ENCODE peak calls at places on chromosomes 7 and 10, in eight cellular contexts. L, W, G, A, P, O, B and C are unnamed samples. For H3K4me1, the result is how much of the 10 kb centered on the place peaks cover.

GRCh38 chr7:84145892-84146291 is 48.7 kb downstream of the SEMA3A start:
- DNase-seq in P (no peak), L (no peak), B (no peak), W (no peak), A (no peak), G (no peak), O (no peak), C (no peak)

GRCh38 chr10:77144664-77145063 is 492.9 kb downstream of the KCNMA1 start:
- DNase-seq in G (no peak), B (no peak), A (no peak), W (no peak), L (no peak), P (no peak), O (no peak), C (no peak)

GRCh38 chr7:142438235-142438922 is 180.5 kb upstream of the PRSS58 start:
- DNase-seq in G (peak), L (peak), B (no peak), A (peak), W (peak), P (no peak), O (no peak), C (no peak)

GRCh38 chr7:32500922-32501341 is 5.6 kb downstream of the AVL9 start:
- DNase-seq in P (no peak), G (no peak), L (peak), A (no peak), W (no peak), O (no peak), B (no peak), C (no peak)

GRCh38 chr10:78688945-78689935 is 379.5 kb upstream of the ZMIZ1 start:
- DNase-seq in P (no peak), W (peak), A (no peak), B (no peak), L (no peak), O (peak), G (no peak), C (no peak)

GRCh38 chr7:79176859-79177477 is 276.5 kb downstream of the MAGI2 start:
- DNase-seq in G (no peak), L (peak), A (no peak), O (no peak), P (no peak), W (peak), B (no peak), C (peak)

GRCh38 chr10:24483701-24484100 is 240.0 kb downstream of the ARHGAP21 start:
- DNase-seq in W (peak), A (no peak), B (no peak), O (no peak), P (peak), G (peak), L (no peak), C (peak)

GRCh38 chr10:28616514-28616913 is 60.8 kb upstream of the BAMBI start:
- DNase-seq in G (no peak), P (no peak), W (no peak), O (no peak), A (no peak), B (no peak), L (no peak), C (no peak)

GRCh38 chr7:77887567-77887966 is 89.0 kb downstream of the PHTF2 start:
- DNase-seq in L (peak), A (no peak), G (no peak), W (no peak), O (no peak), B (no peak), P (no peak), C (no peak)

GRCh38 chr10:128125416-128125943 is 743 bp downstream of the MKI67 start:
- DNase-seq in G (peak), A (peak), B (peak), W (no peak), L (peak), P (no peak), O (no peak), C (no peak)

GRCh38 chr10:79346388-79347225 is 662 bp upstream of the PPIF start:
- DNase-seq in A (peak), P (no peak), O (peak), L (no peak), G (no peak), B (peak), W (peak), C (no peak)

GRCh38 chr10:114767101-114767588 is 54.4 kb upstream of the FHIP2A start:
- DNase-seq in B (no peak), P (no peak), L (peak), W (no peak), A (no peak), O (no peak), G (no peak), C (no peak)

GRCh38 chr10:71774916-71775702 is 1.8 kb upstream of the VSIR start:
- DNase-seq in W (no peak), L (no peak), B (peak), A (no peak), G (peak), P (no peak), O (no peak), C (no peak)

GRCh38 chr7:83936056-83936703 is 258.4 kb downstream of the SEMA3A start:
- DNase-seq in A (peak), G (peak), W (peak), B (no peak), P (peak), O (peak), L (peak), C (peak)

GRCh38 chr10:21526184-21526951 is 886 bp upstream of the SKIDA1 start:
- DNase-seq in P (peak), W (peak), A (peak), G (peak), B (peak), O (peak), L (peak), C (peak)

GRCh38 chr7:105841866-105842265 is 34.5 kb downstream of the ATXN7L1 start:
- DNase-seq in O (no peak), A (no peak), G (no peak), W (no peak), P (no peak), L (no peak), B (no peak), C (peak)

GRCh38 chr10:29007748-29008610 is 280.9 kb upstream of the LYZL1 start:
- DNase-seq in P (no peak), L (no peak), W (no peak), G (no peak), A (peak), B (no peak), O (no peak), C (no peak)

GRCh38 chr7:66664590-66665293 is 36.1 kb downstream of the KCTD7 start:
- DNase-seq in L (no peak), A (peak), P (no peak), O (no peak), W (peak), B (peak), G (no peak), C (no peak)

GRCh38 chr10:113959383-113959760 is 84.3 kb upstream of the ADRB1 start:
- DNase-seq in L (no peak), B (no peak), G (peak), P (no peak), W (no peak), A (no peak), O (no peak), C (peak)

GRCh38 chr10:23657677-23658076 is 218.8 kb downstream of the OTUD1 start:
- DNase-seq in W (no peak), A (no peak), G (no peak), L (no peak), P (no peak), O (no peak), B (no peak), C (no peak)

GRCh38 chr7:27751888-27752660 is 12.1 kb downstream of the TAX1BP1 start:
- DNase-seq in O (no peak), G (no peak), A (no peak), W (no peak), B (no peak), L (no peak), P (no peak), C (no peak)
- H3K4me1 ChIP-seq in O (under half), G (under half), A (under half), W (under half), B (under half), L (under half), P (under half), C (under half)

GRCh38 chr7:42431873-42432272 is 194.9 kb upstream of the GLI3 start:
- DNase-seq in L (no peak), A (no peak), W (no peak), G (no peak), B (no peak), O (no peak), P (no peak), C (no peak)
- TF ChIP-seq POLR2AphosphoS5 in L (no peak), A (no peak), W (no peak), G (no peak), B (no peak), O (no peak), P (no peak), C (no peak)

GRCh38 chr7:25843467-25843866 is 308.5 kb upstream of the NFE2L3 start:
- DNase-seq in W (no peak), L (no peak), O (no peak), A (no peak), B (no peak), G (no peak), P (no peak), C (no peak)
- TF ChIP-seq CTCF in W (peak), L (no peak), O (no peak), A (peak), B (no peak), G (no peak), P (no peak), C (no peak)

DNA sequence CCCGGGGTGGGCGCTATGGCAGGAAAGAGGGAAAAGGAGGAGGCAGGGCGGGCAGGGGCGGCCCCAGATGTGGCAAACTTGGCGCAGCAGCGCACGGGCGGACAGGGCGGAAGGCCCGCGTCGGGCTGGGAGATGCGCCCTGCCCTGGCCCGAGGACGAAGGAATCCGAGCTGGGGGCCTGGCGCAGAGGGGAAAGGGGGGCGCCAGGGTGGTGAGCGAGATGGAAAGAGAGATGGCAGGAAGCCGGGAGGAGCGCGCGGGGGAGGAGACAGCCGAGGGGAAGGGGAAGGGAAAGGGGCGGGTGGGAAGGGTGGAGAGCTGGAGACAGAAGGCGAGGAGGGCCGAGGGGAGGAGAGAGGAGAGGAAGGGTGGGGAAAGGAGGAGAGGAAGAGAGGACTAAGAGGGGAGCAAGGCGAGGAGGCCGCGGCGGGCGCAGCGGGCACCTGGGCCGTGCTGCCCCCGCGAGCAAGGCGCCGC is at the start of gene MARVELD1:
- DNase-seq in W (peak), G (peak), O (peak), B (no peak), P (peak), L (peak), A (peak), C (peak)
- H3K4me1 ChIP-seq in W (under half), G (half or more), O (half or more), B (under half), P (half or more), L (under half), A (under half), C (under half)

GRCh38 chr7:55128693-55129394 is 110.0 kb downstream of the EGFR start:
- DNase-seq in O (peak), B (no peak), G (no peak), P (peak), L (no peak), A (no peak), W (no peak), C (no peak)
- TF ChIP-seq POLR2AphosphoS5 in O (no peak), B (no peak), G (no peak), P (peak), L (no peak), A (no peak), W (no peak), C (no peak)

GRCh38 chr7:26553128-26553527 is 261.5 kb downstream of the SNX10 start:
- DNase-seq in L (no peak), O (no peak), B (no peak), P (no peak), G (no peak), W (no peak), A (no peak), C (no peak)

GRCh38 chr7:26551740-26552139 is 260.1 kb downstream of the SNX10 start:
- DNase-seq in W (no peak), O (no peak), P (no peak), L (no peak), G (no peak), B (no peak), A (no peak), C (no peak)

GRCh38 chr7:26550492-26550891 is 258.8 kb downstream of the SNX10 start:
- DNase-seq in P (no peak), L (no peak), A (no peak), G (no peak), O (no peak), B (no peak), W (no peak), C (no peak)

GRCh38 chr7:26555971-26556830 is 264.5 kb downstream of the SNX10 start:
- DNase-seq in W (no peak), P (no peak), G (no peak), O (no peak), A (no peak), L (no peak), B (no peak), C (no peak)

GRCh38 chr7:26553582-26553981 is 261.9 kb downstream of the SNX10 start:
- DNase-seq in L (no peak), B (no peak), P (no peak), A (no peak), G (no peak), W (no peak), O (no peak), C (no peak)
- TF ChIP-seq CTCF in L (no peak), B (no peak), P (no peak), A (no peak), G (no peak), W (no peak), O (no peak), C (no peak)

GRCh38 chr10:133258066-133258817 is 18.4 kb downstream of the ADAM8 start:
- DNase-seq in L (no peak), B (peak), W (no peak), G (peak), A (no peak), O (no peak), P (no peak), C (peak)
- H3K4me1 ChIP-seq in L (under half), B (under half), W (under half), G (under half), A (half or more), O (under half), P (half or more), C (under half)

GRCh38 chr10:17396004-17396403 is 58.4 kb downstream of the ST8SIA6 start:
- DNase-seq in L (no peak), O (no peak), B (no peak), A (no peak), G (no peak), P (no peak), W (no peak), C (no peak)
- TF ChIP-seq POLR2AphosphoS5 in L (no peak), O (no peak), B (no peak), A (no peak), G (no peak), P (no peak), W (no peak), C (no peak)

DNA sequence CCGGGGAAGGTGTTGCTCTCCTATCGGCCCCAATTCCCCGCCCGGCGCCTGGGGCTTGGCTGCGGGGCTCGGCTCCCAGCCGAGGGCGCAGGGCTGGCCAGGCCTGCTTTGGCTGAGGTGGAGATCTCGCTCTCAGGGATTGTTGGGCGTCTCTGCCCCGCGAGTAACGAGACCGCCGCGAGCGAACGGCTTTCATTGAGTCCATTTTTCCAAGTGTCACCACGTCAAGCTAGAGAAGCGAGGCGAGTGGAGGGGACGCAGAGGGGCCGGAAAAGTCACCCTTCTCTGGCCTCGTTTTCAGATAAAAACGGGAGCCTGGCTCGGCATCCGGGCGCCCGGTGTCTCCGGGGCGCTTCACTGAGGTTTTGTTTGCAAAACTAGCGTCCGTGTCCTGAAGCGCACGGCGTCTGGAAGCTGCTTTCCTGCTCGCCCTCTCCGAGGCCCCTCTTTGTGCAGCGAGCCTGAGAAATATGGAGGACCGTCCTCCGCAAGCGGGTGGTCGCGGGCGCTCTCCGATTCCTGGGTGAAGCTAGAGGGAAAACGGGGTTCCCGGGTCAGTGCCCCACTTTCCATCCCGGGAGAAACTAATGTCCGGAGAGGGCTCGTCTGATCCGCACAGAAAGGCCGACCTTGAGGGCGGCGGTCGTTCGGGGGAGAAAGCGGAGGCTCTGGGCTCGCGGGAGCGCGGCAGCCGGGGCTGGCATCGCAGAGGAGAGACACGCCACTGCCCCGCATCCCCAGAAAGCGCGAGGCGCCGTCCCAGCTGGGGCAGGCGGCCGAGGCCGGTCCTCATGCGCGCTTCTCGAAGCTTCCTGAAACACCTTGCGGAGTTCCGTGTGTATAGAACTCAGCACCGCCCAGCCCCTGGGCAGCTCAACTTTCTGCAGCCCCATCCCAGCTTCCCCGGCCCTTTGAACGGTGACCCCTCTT is 3.5 kb upstream of the EN2 start:
- DNase-seq in G (no peak), B (peak), W (peak), O (no peak), A (no peak), P (peak), L (no peak), C (no peak)
- TF ChIP-seq CTCF in G (no peak), B (no peak), W (no peak), O (no peak), A (no peak), P (no peak), L (no peak), C (no peak)

DNA sequence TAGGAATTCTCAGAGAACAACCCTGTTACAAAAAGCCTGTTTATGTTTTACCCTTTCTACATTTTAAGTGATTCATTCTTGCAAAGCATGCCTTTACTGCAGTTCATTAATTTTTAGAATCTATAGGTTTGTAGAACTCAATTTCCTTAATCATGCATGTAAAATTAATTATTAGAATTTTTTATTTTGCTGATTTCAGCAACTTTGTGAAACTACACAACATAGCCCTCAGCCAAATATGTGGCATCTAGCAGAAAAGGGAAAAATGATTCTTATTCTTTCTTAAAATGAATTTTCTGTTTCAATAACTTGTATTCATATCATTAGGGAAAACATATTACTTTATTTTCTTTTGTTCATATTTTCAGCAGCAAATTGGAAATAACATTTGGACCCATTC is 392.9 kb upstream of the PFKP start:
- DNase-seq in L (no peak), A (no peak), P (no peak), W (no peak), G (no peak), O (no peak), B (no peak), C (no peak)
- H3K4me1 ChIP-seq in L (under half), A (under half), P (under half), W (under half), G (under half), O (under half), B (under half), C (under half)